ENCODE peak calls at places on chromosomes 6 and 20, in seven cellular contexts. Q is H9; V is HFFc6; Z is HCT116; N is IMR-90; P is CD4-positive, alpha-beta T cell; U is pancreas. B is an unnamed sample.

GRCh38 chr6:105677671-105678475 is 275.0 kb upstream of the PREP start:
- DNase-seq in Q (no peak), V (no peak), Z (no peak), N (peak; percentile 23), P (no peak), U (no peak), B (no peak)

GRCh38 chr6:45949256-45949655 is 66.4 kb downstream of the CLIC5 start:
- DNase-seq in Q (no peak), V (no peak), Z (no peak), N (no peak), P (no peak), U (no peak), B (no peak)

GRCh38 chr6:135901776-135902524 is 50.4 kb downstream of the PDE7B start:
- DNase-seq in Q (no peak), V (peak; percentile 48), Z (no peak), N (peak; percentile 96), P (no peak), U (no peak), B (peak; percentile 91)

GRCh38 chr6:10535198-10535597 is 14.0 kb downstream of the GCNT2 start:
- DNase-seq in Q (no peak), V (no peak), Z (no peak), N (no peak), P (no peak), U (no peak), B (no peak)

GRCh38 chr6:168075787-168076202 is 3.2 kb downstream of the FRMD1 start:
- DNase-seq in Q (no peak), V (no peak), Z (no peak), N (no peak), P (no peak), U (no peak), B (no peak)

GRCh38 chr6:138145402-138145801 is 16.3 kb upstream of the ARFGEF3 start:
- DNase-seq in Q (no peak), V (no peak), Z (no peak), N (no peak), P (no peak), U (no peak), B (no peak)

GRCh38 chr6:32623693-32624092 is 13.5 kb upstream of the HLA-DQA1 start:
- DNase-seq in Q (no peak), V (no peak), Z (no peak), N (no peak), P (no peak), U (no peak), B (no peak)

GRCh38 chr6:71250050-71250689 is 38.4 kb upstream of the OGFRL1 start:
- DNase-seq in Q (no peak), V (peak; percentile 73), Z (no peak), N (peak; percentile 87), P (no peak), U (no peak), B (peak; percentile 70)

GRCh38 chr6:107657755-107658461 is 166.2 kb downstream of the SCML4 start:
- DNase-seq in Q (peak; percentile 55), V (peak; percentile 22), Z (no peak), N (peak; percentile 86), P (peak; percentile 60), U (no peak), B (peak; percentile 85)

GRCh38 chr6:52984247-52984646 is 10.8 kb downstream of the GSTA4 start:
- DNase-seq in Q (no peak), V (no peak), Z (no peak), N (no peak), P (peak; percentile 15), U (no peak), B (peak; percentile 39)

GRCh38 chr6:98944598-98945011 is 3.1 kb downstream of the FBXL4 start:
- DNase-seq in Q (no peak), V (peak; percentile 28), Z (no peak), N (peak; percentile 72), P (no peak), U (no peak), B (peak; percentile 14)

GRCh38 chr6:167719920-167720319 is 106.8 kb upstream of the AFDN start:
- DNase-seq in Q (no peak), V (no peak), Z (no peak), N (no peak), P (no peak), U (no peak), B (no peak)

GRCh38 chr6:33091957-33092356 is 16.2 kb downstream of the HLA-DPB1 start:
- DNase-seq in Q (peak; percentile 88), V (no peak), Z (peak; percentile 8), N (no peak), P (peak; percentile 55), U (no peak), B (no peak)

GRCh38 chr6:43076093-43076927 is at the start of gene PTK7:
- DNase-seq in Q (peak; percentile 87), V (no peak), Z (no peak), N (peak; percentile 54), P (no peak), U (peak; percentile 55), B (peak; percentile 72)

GRCh38 chr6:24845578-24845977 is 46.9 kb upstream of the ARMH2 start:
- DNase-seq in Q (no peak), V (no peak), Z (no peak), N (no peak), P (no peak), U (no peak), B (no peak)

GRCh38 chr6:140082867-140083297 is 708.4 kb upstream of the CITED2 start:
- DNase-seq in Q (no peak), V (peak; percentile 34), Z (no peak), N (peak; percentile 60), P (no peak), U (no peak), B (peak; percentile 54)

GRCh38 chr6:150118642-150119041 is 24.2 kb upstream of the PPP1R14C start:
- DNase-seq in Q (no peak), V (no peak), Z (no peak), N (no peak), P (no peak), U (no peak), B (no peak)

GRCh38 chr6:163489584-163489983 is 75.1 kb downstream of the QKI start:
- DNase-seq in Q (no peak), V (peak; percentile 5), Z (no peak), N (peak; percentile 35), P (no peak), U (no peak), B (peak; percentile 78)

GRCh38 chr20:2386516-2387179 is 5.9 kb downstream of the TGM6 start:
- DNase-seq in Q (no peak), V (peak; percentile 88), Z (no peak), N (peak; percentile 38), P (no peak), U (no peak), B (peak; percentile 29)

GRCh38 chr6:26556263-26557070 is 18.3 kb downstream of the HMGN4 start:
- DNase-seq in Q (peak; percentile 79), V (peak; percentile 99), Z (peak; percentile 84), N (peak; percentile 97), P (no peak), U (no peak), B (peak; percentile 86)

GRCh38 chr6:97394160-97394748 is 111.2 kb upstream of the MMS22L start:
- DNase-seq in Q (peak; percentile 43), V (peak; percentile 52), Z (peak; percentile 64), N (peak; percentile 57), P (peak; percentile 28), U (peak; percentile 40), B (peak; percentile 62)

GRCh38 chr20:59246691-59247090 is 53.7 kb upstream of the EDN3 start:
- DNase-seq in Q (no peak), V (no peak), Z (no peak), N (no peak), P (no peak), U (no peak), B (no peak)

GRCh38 chr20:59248031-59248684 is 52.3 kb upstream of the EDN3 start:
- DNase-seq in Q (no peak), V (no peak), Z (no peak), N (no peak), P (no peak), U (no peak), B (no peak)

GRCh38 chr20:59253779-59254319 is 46.6 kb upstream of the EDN3 start:
- DNase-seq in Q (no peak), V (no peak), Z (no peak), N (no peak), P (peak; percentile 14), U (no peak), B (no peak)

GRCh38 chr20:59253325-59253724 is 47.1 kb upstream of the EDN3 start:
- DNase-seq in Q (no peak), V (no peak), Z (no peak), N (no peak), P (peak; percentile 7), U (no peak), B (no peak)

GRCh38 chr20:59250293-59250692 is 50.1 kb upstream of the EDN3 start:
- DNase-seq in Q (no peak), V (no peak), Z (no peak), N (no peak), P (no peak), U (no peak), B (no peak)
- TF ChIP-seq CTCF in Q (no peak), V (no peak), Z (no peak), N (no peak), P (no peak), U (no peak), B (no peak)

DNA sequence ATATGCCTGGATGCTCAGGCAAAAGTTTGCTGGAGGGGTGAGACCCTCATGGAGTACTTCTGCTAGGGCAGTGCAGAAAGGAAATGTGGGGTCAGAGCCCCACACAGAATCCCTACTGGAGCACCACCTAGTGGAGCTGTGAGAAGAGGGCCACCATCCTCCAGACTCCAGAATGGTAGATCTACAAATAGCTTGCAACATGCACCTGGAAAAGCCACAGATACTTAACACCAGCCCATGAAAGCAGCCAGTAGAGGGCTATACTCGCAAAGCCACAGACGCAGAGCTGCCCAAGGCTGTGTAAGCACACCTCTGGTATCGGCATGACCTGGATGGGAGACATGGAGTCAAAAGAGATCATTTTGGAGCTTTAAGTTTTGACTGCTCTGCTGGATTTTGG is 60.7 kb upstream of the GJE1 start:
- DNase-seq in Q (peak; percentile 73), V (no peak), Z (peak; percentile 22), N (no peak), P (no peak), U (no peak), B (no peak)
- TF ChIP-seq CTCF in Q (peak; percentile 64), V (peak; percentile 55), Z (peak; percentile 45), N (no peak), P (no peak), U (no peak), B (no peak)

GRCh38 chr20:47304287-47304686 is 52.2 kb downstream of the ZMYND8 start:
- DNase-seq in Q (no peak), V (peak; percentile 39), Z (no peak), N (peak; percentile 72), P (no peak), U (no peak), B (peak; percentile 34)
- TF ChIP-seq CTCF in Q (no peak), V (peak; percentile 55), Z (no peak), N (peak; percentile 30), P (no peak), U (no peak), B (no peak)

GRCh38 chr6:38805682-38806081 is 90.6 kb downstream of the DNAH8 start:
- DNase-seq in Q (no peak), V (no peak), Z (no peak), N (no peak), P (no peak), U (no peak), B (no peak)

GRCh38 chr6:38806833-38807232 is 91.7 kb downstream of the DNAH8 start:
- DNase-seq in Q (no peak), V (no peak), Z (no peak), N (no peak), P (no peak), U (no peak), B (no peak)

GRCh38 chr6:38808039-38808438 is 92.9 kb downstream of the DNAH8 start:
- DNase-seq in Q (no peak), V (no peak), Z (no peak), N (no peak), P (no peak), U (no peak), B (no peak)

GRCh38 chr6:38805127-38805655 is 90.1 kb downstream of the DNAH8 start:
- DNase-seq in Q (no peak), V (no peak), Z (no peak), N (no peak), P (no peak), U (no peak), B (peak; percentile 10)

GRCh38 chr6:38806271-38806670 is 91.2 kb downstream of the DNAH8 start:
- DNase-seq in Q (no peak), V (no peak), Z (no peak), N (no peak), P (no peak), U (no peak), B (no peak)
- TF ChIP-seq CTCF in Q (peak; percentile 29), V (no peak), Z (no peak), N (no peak), P (no peak), U (no peak), B (no peak)